ENCODE peak calls at places on chromosomes 16 and 17, in four cellular contexts. D is GM23338, N is HCT116, U is SK-N-SH. I is an unnamed sample. For H3K79me2, the result is how much of the 10 kb centered on the place peaks cover.

GRCh38 chr17:17681187-17681743 is at the start of gene RAI1:
- DNase-seq in D (peak), N (no peak), U (peak), I (peak)

GRCh38 chr17:17108681-17109049 is 66.4 kb downstream of the MPRIP start:
- DNase-seq in D (peak), N (no peak), U (peak), I (peak)

GRCh38 chr17:75950850-75951554 is 10.2 kb upstream of the FBF1 start:
- DNase-seq in D (no peak), N (no peak), U (no peak), I (no peak)

GRCh38 chr16:68005786-68006286 is 6.6 kb upstream of the DPEP2 start:
- DNase-seq in D (peak), N (no peak), U (no peak), I (no peak)

GRCh38 chr16:48365601-48366164 is 19.5 kb downstream of the SIAH1 start:
- DNase-seq in D (peak), N (peak), U (peak), I (peak)

GRCh38 chr17:48127371-48128051 is 19.9 kb downstream of the SNX11 start:
- DNase-seq in D (no peak), N (peak), U (no peak), I (no peak)

GRCh38 chr17:41500131-41500911 is 5.1 kb downstream of the KRT13 start:
- DNase-seq in D (no peak), N (peak), U (no peak), I (peak)

GRCh38 chr16:47018223-47018891 is 44.9 kb upstream of the DNAJA2 start:
- DNase-seq in D (peak), N (peak), U (peak), I (peak)

GRCh38 chr17:77205396-77206124 is 64.8 kb downstream of the SEC14L1 start:
- DNase-seq in D (no peak), N (no peak), U (peak), I (no peak)

GRCh38 chr16:65121870-65122723 is at the start of gene CDH11:
- DNase-seq in D (peak), N (no peak), U (peak), I (peak)

GRCh38 chr16:49858200-49859129 is 2.6 kb upstream of the ZNF423 start:
- DNase-seq in D (peak), N (no peak), U (peak), I (peak)

GRCh38 chr17:65786479-65786878 is 225.0 kb upstream of the AXIN2 start:
- DNase-seq in D (no peak), N (no peak), U (no peak), I (no peak)

GRCh38 chr16:80198265-80198994 is 342.4 kb upstream of the DYNLRB2 start:
- DNase-seq in D (no peak), N (no peak), U (no peak), I (no peak)

GRCh38 chr16:27450836-27451341 is 48.9 kb downstream of the IL21R start:
- DNase-seq in D (no peak), N (no peak), U (no peak), I (peak)

GRCh38 chr16:10552281-10552680 is 28.1 kb downstream of the EMP2 start:
- DNase-seq in D (no peak), N (no peak), U (no peak), I (no peak)

GRCh38 chr16:56630134-56630533 is 2.3 kb upstream of the MT1M start:
- DNase-seq in D (no peak), N (no peak), U (peak), I (no peak)

GRCh38 chr16:86306046-86306644 is 204.2 kb upstream of the FOXF1 start:
- DNase-seq in D (no peak), N (no peak), U (no peak), I (no peak)

GRCh38 chr16:50522324-50522723 is 25.9 kb upstream of the NKD1 start:
- DNase-seq in D (no peak), N (no peak), U (no peak), I (no peak)

GRCh38 chr17:4074831-4075495 is 67.9 kb downstream of the ZZEF1 start:
- DNase-seq in D (peak), N (peak), U (peak), I (no peak)

GRCh38 chr16:75385507-75386152 is 47.7 kb downstream of the CFDP1 start:
- DNase-seq in D (peak), N (peak), U (peak), I (peak)

GRCh38 chr17:35002876-35003551 is 22.7 kb downstream of the LIG3 start:
- DNase-seq in D (no peak), N (no peak), U (no peak), I (no peak)

GRCh38 chr17:299546-299945 is 53.1 kb downstream of the RPH3AL start:
- DNase-seq in D (no peak), N (no peak), U (peak), I (peak)

DNA sequence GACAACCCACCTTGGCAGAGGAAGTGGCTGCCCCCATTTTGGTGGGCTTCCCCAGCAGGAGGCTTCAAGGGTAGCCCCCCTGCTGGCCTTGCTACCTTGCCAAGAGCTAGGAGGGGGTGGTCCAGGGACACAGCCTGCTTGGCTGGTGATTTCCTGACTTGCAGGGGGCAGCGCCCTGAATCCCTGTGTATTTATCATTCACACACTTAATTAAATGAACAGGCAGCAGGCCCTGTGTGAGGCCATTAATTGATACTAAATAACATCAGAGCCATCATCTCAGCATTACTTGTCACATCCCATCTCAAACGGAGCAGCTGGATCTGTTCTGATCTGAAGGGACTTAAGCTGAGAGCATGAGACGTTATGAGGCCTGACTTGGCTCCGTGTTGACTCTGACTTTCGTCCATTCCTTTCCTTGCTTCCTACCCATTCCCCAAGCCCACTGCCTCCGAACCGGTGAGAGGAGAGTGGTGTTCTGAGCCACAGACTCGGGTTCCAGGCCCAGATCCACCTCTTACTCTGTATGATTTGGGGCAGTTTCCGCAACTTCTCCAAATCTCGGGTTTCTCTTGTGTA is 33.6 kb downstream of the CACNA1G start:
- DNase-seq in D (no peak), N (no peak), U (peak), I (no peak)
- TF ChIP-seq CTCF in D (no peak), N (no peak), U (no peak), I (no peak)

DNA sequence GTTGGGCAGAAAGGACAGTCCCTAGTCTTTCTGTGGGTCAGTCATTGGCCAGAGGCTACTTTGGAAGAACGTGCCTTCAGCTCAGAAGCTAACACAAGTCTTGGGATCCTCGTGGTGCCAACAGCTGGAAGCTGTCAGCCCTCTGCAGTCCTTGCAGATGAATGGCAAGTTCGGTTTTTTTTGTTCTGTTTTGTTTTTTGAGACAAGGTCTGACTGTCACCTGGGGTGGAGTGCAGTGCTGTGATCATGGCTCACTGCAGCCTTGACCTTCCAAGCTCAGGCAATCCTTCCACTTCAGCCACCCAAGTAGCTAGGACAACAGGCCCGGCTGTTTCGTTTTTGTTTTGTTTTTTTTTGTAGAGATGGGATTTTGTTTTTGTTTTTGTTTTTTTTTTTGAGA is 149.4 kb downstream of the SPECC1 start:
- DNase-seq in D (no peak), N (no peak), U (no peak), I (no peak)
- H3K79me2 ChIP-seq in D (half or more), N (under half), U (half or more), I (half or more)

DNA sequence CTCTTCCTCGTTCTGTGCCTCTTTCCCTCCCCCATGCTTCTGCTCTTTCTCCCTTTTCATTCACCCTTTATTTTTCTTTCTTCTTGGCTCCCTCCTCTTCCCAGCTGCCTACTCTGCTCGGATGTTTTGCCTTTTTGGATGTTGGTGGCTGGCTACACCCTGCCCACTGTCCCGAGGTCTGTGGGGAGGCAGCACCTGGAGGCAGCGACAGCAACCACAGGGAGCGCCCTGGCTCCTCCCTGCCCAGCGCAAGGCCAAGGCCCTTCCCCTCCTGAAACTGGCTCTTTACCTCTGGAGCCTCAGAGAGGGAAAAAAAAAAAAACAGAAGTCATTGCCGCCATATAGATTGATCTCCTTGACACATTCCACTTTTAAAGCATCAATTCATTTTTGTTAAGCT is 20.1 kb downstream of the CLUAP1 start:
- DNase-seq in D (peak), N (no peak), U (no peak), I (no peak)
- TF ChIP-seq CTCF in D (peak), N (no peak), U (no peak), I (no peak)

GRCh38 chr17:57543230-57543629 is 201.9 kb downstream of the CCDC182 start:
- DNase-seq in D (no peak), N (no peak), U (no peak), I (no peak)
- H3K79me2 ChIP-seq in D (under half), N (under half), U (under half), I (under half)

DNA sequence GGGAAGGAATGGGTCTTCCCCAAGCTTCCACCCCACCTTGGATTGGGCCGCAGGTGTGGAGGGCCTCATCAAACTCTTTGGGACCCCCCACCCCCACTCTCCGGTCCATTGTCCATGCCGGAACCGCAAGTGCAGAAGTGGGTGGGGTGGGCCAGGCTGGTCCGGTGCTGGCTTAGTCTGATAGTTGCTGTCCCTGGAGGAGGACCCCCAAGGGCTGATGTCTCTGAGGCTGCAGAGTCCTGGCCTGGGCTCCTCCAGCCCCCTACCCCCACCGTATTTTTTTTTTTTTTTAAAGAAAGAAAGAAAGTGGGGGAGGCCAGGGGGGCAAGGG is 7.1 kb upstream of the ATXN7L3 start:
- DNase-seq in D (no peak), N (no peak), U (no peak), I (no peak)
- TF ChIP-seq CTCF in D (no peak), N (no peak), U (peak), I (no peak)

GRCh38 chr16:72942021-72942420 is 105.9 kb downstream of the ZFHX3 start:
- DNase-seq in D (no peak), N (no peak), U (no peak), I (no peak)
- H3K79me2 ChIP-seq in D (under half), N (under half), U (half or more), I (half or more)

DNA sequence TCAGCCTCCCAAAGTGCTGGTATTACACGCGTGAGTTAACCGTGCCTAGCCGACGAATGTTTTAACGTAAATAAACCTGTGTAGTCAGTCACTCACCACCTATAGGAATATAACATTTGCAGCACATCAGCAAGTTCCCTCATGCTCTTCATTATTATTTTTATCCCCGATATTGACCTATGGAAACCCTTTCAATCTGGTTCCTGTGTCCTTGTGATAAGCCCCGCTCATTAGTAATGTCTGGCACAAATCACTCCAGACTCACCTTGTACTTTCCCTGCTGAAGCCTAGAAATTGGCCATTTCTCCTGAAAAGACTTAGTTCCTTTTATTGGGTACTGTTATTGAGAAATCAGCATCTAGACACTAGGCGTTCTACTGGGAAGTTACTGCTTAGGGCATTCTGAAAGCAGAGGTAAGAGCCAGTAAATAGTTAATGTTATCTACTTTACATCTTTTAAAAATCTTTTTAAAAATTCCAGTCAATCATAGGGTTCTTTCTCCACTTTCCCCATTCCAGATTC is 1.5 kb upstream of the PHKG2 start:
- DNase-seq in D (no peak), N (no peak), U (no peak), I (no peak)
- TF ChIP-seq CTCF in D (no peak), N (no peak), U (no peak), I (no peak)

GRCh38 chr17:57309479-57309878 is 53.2 kb downstream of the MSI2 start:
- DNase-seq in D (no peak), N (no peak), U (no peak), I (no peak)
- H3K79me2 ChIP-seq in D (under half), N (under half), U (under half), I (under half)

DNA sequence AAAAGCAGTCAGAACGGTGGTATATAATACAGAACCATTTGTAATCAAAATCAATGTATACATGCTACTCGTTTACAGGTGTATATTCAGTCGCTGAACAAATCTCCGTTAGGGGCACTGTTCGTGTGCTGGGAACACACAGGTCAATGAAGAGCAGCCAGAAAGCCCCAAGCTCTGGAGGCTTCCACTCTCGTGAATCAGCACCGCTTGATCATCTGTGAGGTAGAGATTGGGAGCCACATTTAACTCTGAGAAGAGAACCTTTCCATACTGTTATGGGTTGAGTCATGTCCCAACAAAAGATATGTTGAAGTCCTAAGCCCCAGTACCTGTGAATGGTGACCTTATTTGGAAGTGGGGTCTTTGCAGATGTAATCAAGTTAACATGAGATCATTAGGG is 5.4 kb upstream of the CYTH1 start:
- DNase-seq in D (peak), N (no peak), U (no peak), I (no peak)
- TF ChIP-seq CTCF in D (peak), N (no peak), U (no peak), I (no peak)

I was measured in osteoblast.